ENCODE peak calls at places on chromosome 14, in five cellular contexts. One of them, this sample, is unnamed.

GRCh38 chr14:99391671-99392070 is 89.0 kb downstream of the SETD3 start:
- DNase-seq in fibroblast of lung: peak; percentile 27
- DNase-seq in psoas muscle: no peak
- DNase-seq in transverse colon: no peak
- DNase-seq in GM06990: no peak
- DNase-seq in this sample: no peak

GRCh38 chr14:70722418-70722817 is 80.7 kb downstream of the TTC9 start:
- DNase-seq in fibroblast of lung: no peak
- DNase-seq in psoas muscle: no peak
- DNase-seq in transverse colon: no peak
- DNase-seq in GM06990: no peak
- DNase-seq in this sample: no peak

GRCh38 chr14:78501901-78502300 is 331.7 kb downstream of the NRXN3 start:
- DNase-seq in fibroblast of lung: no peak
- DNase-seq in psoas muscle: no peak
- DNase-seq in transverse colon: no peak
- DNase-seq in GM06990: no peak
- DNase-seq in this sample: no peak

GRCh38 chr14:61698216-61698980 is 3.1 kb downstream of the HIF1A start:
- DNase-seq in fibroblast of lung: no peak
- DNase-seq in psoas muscle: no peak
- DNase-seq in transverse colon: no peak
- DNase-seq in GM06990: no peak
- DNase-seq in this sample: no peak

GRCh38 chr14:60106341-60106740 is 14.6 kb downstream of the PCNX4 start:
- DNase-seq in fibroblast of lung: peak; percentile 54
- DNase-seq in psoas muscle: no peak
- DNase-seq in transverse colon: no peak
- DNase-seq in GM06990: no peak
- DNase-seq in this sample: no peak

GRCh38 chr14:105071326-105071725 is 6.1 kb upstream of the GPR132 start:
- DNase-seq in fibroblast of lung: no peak
- DNase-seq in psoas muscle: no peak
- DNase-seq in transverse colon: no peak
- DNase-seq in GM06990: peak; percentile 19
- DNase-seq in this sample: no peak

GRCh38 chr14:90797919-90798318 is 18.3 kb downstream of the TTC7B start:
- DNase-seq in fibroblast of lung: no peak
- DNase-seq in psoas muscle: no peak
- DNase-seq in transverse colon: no peak
- DNase-seq in GM06990: no peak
- DNase-seq in this sample: no peak

GRCh38 chr14:94536836-94537235 is 24.4 kb upstream of the SERPINA4 start:
- DNase-seq in fibroblast of lung: no peak
- DNase-seq in psoas muscle: no peak
- DNase-seq in transverse colon: no peak
- DNase-seq in GM06990: no peak
- DNase-seq in this sample: no peak

GRCh38 chr14:68876976-68877375 is 84.1 kb upstream of the ZFP36L1 start:
- DNase-seq in fibroblast of lung: no peak
- DNase-seq in psoas muscle: no peak
- DNase-seq in transverse colon: no peak
- DNase-seq in GM06990: no peak
- DNase-seq in this sample: no peak

GRCh38 chr14:68873379-68873778 is 80.5 kb upstream of the ZFP36L1 start:
- DNase-seq in fibroblast of lung: no peak
- DNase-seq in psoas muscle: no peak
- DNase-seq in transverse colon: no peak
- DNase-seq in GM06990: no peak
- DNase-seq in this sample: no peak

GRCh38 chr14:68877993-68878575 is 85.2 kb upstream of the ZFP36L1 start:
- DNase-seq in fibroblast of lung: no peak
- DNase-seq in psoas muscle: no peak
- DNase-seq in transverse colon: no peak
- DNase-seq in GM06990: no peak
- DNase-seq in this sample: no peak

GRCh38 chr14:68871392-68871791 is 78.5 kb upstream of the ZFP36L1 start:
- DNase-seq in fibroblast of lung: no peak
- DNase-seq in psoas muscle: no peak
- DNase-seq in transverse colon: no peak
- DNase-seq in GM06990: no peak
- DNase-seq in this sample: no peak

GRCh38 chr14:68874746-68875155 is 81.9 kb upstream of the ZFP36L1 start:
- DNase-seq in fibroblast of lung: peak; percentile 28
- DNase-seq in psoas muscle: no peak
- DNase-seq in transverse colon: no peak
- DNase-seq in GM06990: no peak
- DNase-seq in this sample: no peak
- TF ChIP-seq CTCF in fibroblast of lung: no peak
- TF ChIP-seq CTCF in psoas muscle: no peak
- TF ChIP-seq CTCF in transverse colon: no peak
- TF ChIP-seq CTCF in GM06990: no peak
- TF ChIP-seq CTCF in this sample: no peak

GRCh38 chr14:101590062-101590461 is 28.8 kb downstream of the DIO3 start:
- DNase-seq in fibroblast of lung: no peak
- DNase-seq in psoas muscle: no peak
- DNase-seq in transverse colon: no peak
- DNase-seq in GM06990: no peak
- DNase-seq in this sample: peak; percentile 18

GRCh38 chr14:101588286-101588975 is 27.1 kb downstream of the DIO3 start:
- DNase-seq in fibroblast of lung: no peak
- DNase-seq in psoas muscle: no peak
- DNase-seq in transverse colon: no peak
- DNase-seq in GM06990: no peak
- DNase-seq in this sample: no peak

GRCh38 chr14:101589486-101590015 is 28.3 kb downstream of the DIO3 start:
- DNase-seq in fibroblast of lung: no peak
- DNase-seq in psoas muscle: no peak
- DNase-seq in transverse colon: no peak
- DNase-seq in GM06990: no peak
- DNase-seq in this sample: no peak

GRCh38 chr14:101587403-101587998 is 26.2 kb downstream of the DIO3 start:
- DNase-seq in fibroblast of lung: no peak
- DNase-seq in psoas muscle: no peak
- DNase-seq in transverse colon: no peak
- DNase-seq in GM06990: no peak
- DNase-seq in this sample: no peak

GRCh38 chr14:101588990-101589389 is 27.7 kb downstream of the DIO3 start:
- DNase-seq in fibroblast of lung: no peak
- DNase-seq in psoas muscle: no peak
- DNase-seq in transverse colon: no peak
- DNase-seq in GM06990: no peak
- DNase-seq in this sample: no peak
- H3K27me3 ChIP-seq in fibroblast of lung: no peaks in the 10 kb centered on the region
- H3K27me3 ChIP-seq in psoas muscle: peaks cover 22% of the 10 kb centered on the region
- H3K27me3 ChIP-seq in transverse colon: no peaks in the 10 kb centered on the region
- H3K27me3 ChIP-seq in GM06990: no peaks in the 10 kb centered on the region
- H3K27me3 ChIP-seq in this sample: no peaks in the 10 kb centered on the region

DNA sequence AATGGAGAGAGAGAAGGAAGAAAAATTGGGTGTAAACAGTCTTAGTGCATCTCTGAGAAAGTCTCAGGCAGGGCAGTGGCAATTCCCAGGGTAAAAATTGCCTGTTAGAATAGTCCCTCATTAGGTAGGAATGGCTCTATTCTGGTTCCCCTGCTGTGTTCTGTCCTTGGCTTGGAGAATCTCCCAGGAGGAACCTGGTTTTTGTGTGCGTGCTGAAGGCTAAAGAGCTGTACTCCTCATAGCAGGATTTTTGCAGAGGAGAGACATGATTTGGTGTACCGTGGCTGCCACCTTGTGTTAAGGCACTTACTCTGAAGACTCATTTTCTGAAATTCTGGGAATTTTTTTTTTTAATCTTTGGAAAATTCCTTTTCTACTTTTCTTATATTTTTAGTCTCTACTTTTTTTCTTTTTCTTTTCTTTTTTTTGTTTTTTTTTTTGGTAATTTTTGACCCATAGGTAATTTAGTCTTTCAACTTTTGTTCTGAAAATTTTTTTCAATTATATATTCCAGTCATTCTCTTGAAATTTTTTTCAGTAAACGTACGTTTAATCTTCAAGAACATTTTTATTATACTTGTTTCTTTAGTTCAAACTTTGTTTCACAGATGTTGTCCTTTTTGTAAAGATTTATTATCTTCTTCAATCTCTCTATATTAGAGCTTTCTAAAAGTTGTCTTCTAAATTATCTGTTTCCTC is 63.8 kb downstream of the FBXO33 start:
- DNase-seq in fibroblast of lung: peak; percentile 80
- DNase-seq in psoas muscle: no peak
- DNase-seq in transverse colon: peak; percentile 32
- DNase-seq in GM06990: no peak
- DNase-seq in this sample: peak; percentile 42
- TF ChIP-seq CTCF in fibroblast of lung: peak; percentile 59
- TF ChIP-seq CTCF in psoas muscle: peak; percentile 56
- TF ChIP-seq CTCF in transverse colon: peak; percentile 47
- TF ChIP-seq CTCF in GM06990: peak; percentile 39
- TF ChIP-seq CTCF in this sample: peak; percentile 55

GRCh38 chr14:57865066-57865449 is 834 bp downstream of the SLC35F4 start:
- DNase-seq in fibroblast of lung: no peak
- DNase-seq in psoas muscle: no peak
- DNase-seq in transverse colon: no peak
- DNase-seq in GM06990: no peak
- DNase-seq in this sample: no peak
- H3K27me3 ChIP-seq in fibroblast of lung: peaks cover 13% of the 10 kb centered on the region
- H3K27me3 ChIP-seq in psoas muscle: peaks cover 54% of the 10 kb centered on the region
- H3K27me3 ChIP-seq in transverse colon: peaks cover 60% of the 10 kb centered on the region
- H3K27me3 ChIP-seq in GM06990: no peaks in the 10 kb centered on the region
- H3K27me3 ChIP-seq in this sample: peaks cover 26% of the 10 kb centered on the region

GRCh38 chr14:22872833-22873520 is 1.4 kb downstream of the LRP10 start:
- DNase-seq in fibroblast of lung: no peak
- DNase-seq in psoas muscle: no peak
- DNase-seq in transverse colon: no peak
- DNase-seq in GM06990: no peak
- DNase-seq in this sample: no peak
- TF ChIP-seq CTCF in fibroblast of lung: no peak
- TF ChIP-seq CTCF in psoas muscle: no peak
- TF ChIP-seq CTCF in transverse colon: no peak
- TF ChIP-seq CTCF in GM06990: no peak
- TF ChIP-seq CTCF in this sample: no peak

DNA sequence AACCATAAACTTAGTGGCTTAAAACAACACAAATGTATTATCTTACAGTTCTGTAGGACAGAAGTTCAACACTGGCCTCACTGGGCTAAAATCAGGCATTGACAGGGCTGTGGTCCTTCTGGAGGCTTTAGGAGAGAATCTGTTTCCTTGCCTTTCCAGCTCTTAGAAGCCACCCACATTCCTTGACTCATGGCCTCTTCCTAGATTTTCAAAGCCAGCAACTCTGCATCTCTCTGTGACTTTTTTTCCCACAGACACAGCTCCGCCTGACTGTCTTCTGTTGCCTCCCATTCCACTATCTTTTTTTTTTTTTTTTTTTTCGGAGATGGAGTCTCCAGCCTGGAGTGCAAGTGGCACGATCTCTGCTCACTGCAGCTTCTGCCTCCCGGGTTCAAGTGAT is 11.8 kb upstream of the NFATC4 start:
- DNase-seq in fibroblast of lung: no peak
- DNase-seq in psoas muscle: no peak
- DNase-seq in transverse colon: no peak
- DNase-seq in GM06990: no peak
- DNase-seq in this sample: no peak
- H3K27me3 ChIP-seq in fibroblast of lung: no peaks in the 10 kb centered on the region
- H3K27me3 ChIP-seq in psoas muscle: peaks cover 35% of the 10 kb centered on the region
- H3K27me3 ChIP-seq in transverse colon: no peaks in the 10 kb centered on the region
- H3K27me3 ChIP-seq in GM06990: no peaks in the 10 kb centered on the region
- H3K27me3 ChIP-seq in this sample: no peaks in the 10 kb centered on the region

DNA sequence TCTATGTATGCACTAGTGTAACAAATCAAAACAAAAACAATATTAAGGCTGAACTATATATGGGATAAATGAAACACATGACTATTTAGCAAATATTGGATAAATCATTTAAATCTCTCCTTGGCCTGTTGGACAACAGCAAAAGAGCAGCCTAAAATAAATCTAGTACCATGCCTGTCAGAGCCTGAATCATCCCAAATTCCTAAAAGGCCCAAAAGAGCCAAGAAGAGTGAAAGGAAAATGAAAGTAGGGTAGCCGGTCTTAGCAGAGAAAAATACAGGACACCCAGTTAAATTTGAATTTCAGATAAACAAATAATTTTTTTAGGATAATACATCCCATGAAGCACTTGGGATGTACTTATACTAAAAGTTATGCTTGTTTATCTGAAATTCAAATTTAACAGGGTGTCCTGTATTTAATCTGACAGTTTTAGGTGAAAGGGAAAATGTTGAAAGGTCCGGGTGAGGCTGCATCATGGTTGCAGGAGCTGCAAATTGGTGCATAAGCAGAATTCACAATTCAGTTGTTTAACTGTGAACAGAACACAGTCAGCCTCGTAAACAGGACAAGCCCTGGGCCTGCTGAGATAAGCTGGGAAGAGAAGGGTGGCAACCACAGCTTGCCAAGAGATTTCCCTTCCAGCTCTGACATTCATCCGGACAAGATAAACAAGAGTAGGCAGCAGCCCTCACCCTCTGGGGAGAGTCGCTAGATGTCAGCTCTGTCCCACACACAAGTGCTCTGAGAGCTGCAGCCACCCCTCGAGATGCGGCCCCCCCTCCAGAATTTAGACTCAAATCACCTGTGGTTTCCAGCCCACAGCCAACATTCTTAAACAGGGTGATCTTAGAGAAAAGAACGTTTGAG is 30.3 kb downstream of the DMAC2L start:
- DNase-seq in fibroblast of lung: peak; percentile 81
- DNase-seq in psoas muscle: no peak
- DNase-seq in transverse colon: peak; percentile 45
- DNase-seq in GM06990: peak; percentile 45
- DNase-seq in this sample: no peak
- TF ChIP-seq CTCF in fibroblast of lung: no peak
- TF ChIP-seq CTCF in psoas muscle: peak; percentile 35
- TF ChIP-seq CTCF in transverse colon: no peak
- TF ChIP-seq CTCF in GM06990: peak; percentile 37
- TF ChIP-seq CTCF in this sample: no peak

DNA sequence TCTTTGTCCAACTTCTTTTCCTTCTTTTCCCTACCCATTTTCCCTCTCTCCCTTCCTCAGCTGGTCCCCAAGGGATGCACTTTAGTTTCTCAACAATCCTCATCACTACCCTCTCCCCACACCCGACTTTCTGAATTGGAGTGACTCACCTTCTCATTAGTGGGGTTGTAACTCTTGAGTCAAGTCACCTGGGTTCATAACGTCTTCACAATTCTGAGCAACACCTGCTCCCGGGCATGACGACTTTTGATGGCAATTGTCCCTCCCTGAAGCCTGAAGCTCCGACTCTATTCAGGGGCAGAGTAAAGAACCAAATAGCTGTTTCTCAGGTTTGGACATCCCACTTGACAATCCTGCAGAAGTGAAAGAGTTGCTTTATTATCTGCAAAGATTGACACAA is 82.7 kb upstream of the OTX2 start:
- DNase-seq in fibroblast of lung: no peak
- DNase-seq in psoas muscle: no peak
- DNase-seq in transverse colon: no peak
- DNase-seq in GM06990: no peak
- DNase-seq in this sample: no peak
- H3K27me3 ChIP-seq in fibroblast of lung: no peaks in the 10 kb centered on the region
- H3K27me3 ChIP-seq in psoas muscle: no peaks in the 10 kb centered on the region
- H3K27me3 ChIP-seq in transverse colon: peaks cover 34% of the 10 kb centered on the region
- H3K27me3 ChIP-seq in GM06990: no peaks in the 10 kb centered on the region
- H3K27me3 ChIP-seq in this sample: no peaks in the 10 kb centered on the region